ENCODE peak calls at places on chromosomes 12 and 14, in five cellular contexts. W is IMR-90, K is K562, J is GM12878, V is SK-N-SH. C is an unnamed sample.

GRCh38 chr14:93056166-93056839 is 59.4 kb downstream of the ITPK1 start:
- DNase-seq in K (no peak), V (no peak), J (no peak), W (no peak), C (no peak)

GRCh38 chr12:7450667-7451066 is 6.7 kb upstream of the CD163L1 start:
- DNase-seq in K (no peak), J (no peak), V (no peak), W (no peak), C (peak; percentile 46)

GRCh38 chr12:11824069-11824468 is 174.6 kb downstream of the ETV6 start:
- DNase-seq in V (no peak), K (no peak), J (no peak), W (no peak), C (no peak)

GRCh38 chr12:591167-591570 is 72.1 kb downstream of the NINJ2 start:
- DNase-seq in W (no peak), V (peak; percentile 63), J (no peak), K (peak; percentile 59), C (no peak)

GRCh38 chr12:71045781-71046180 is 112.0 kb downstream of the TSPAN8 start:
- DNase-seq in J (no peak), V (no peak), W (no peak), K (no peak), C (no peak)

GRCh38 chr14:26841920-26842741 is 244.3 kb upstream of the NOVA1 start:
- DNase-seq in K (peak; percentile 3), V (no peak), J (no peak), W (peak; percentile 60), C (peak; percentile 34)

GRCh38 chr12:80116735-80117134 is 17.4 kb downstream of the OTOGL start:
- DNase-seq in K (no peak), J (no peak), V (no peak), W (no peak), C (no peak)

GRCh38 chr14:23147676-23148075 is 28.6 kb upstream of the CEBPE start:
- DNase-seq in W (peak; percentile 42), J (no peak), V (no peak), K (peak; percentile 73), C (no peak)

GRCh38 chr14:99349721-99350495 is 77.9 kb upstream of the BCL11B start:
- DNase-seq in J (no peak), W (no peak), V (no peak), K (no peak), C (no peak)

GRCh38 chr12:47509398-47509851 is 196.4 kb downstream of the RPAP3 start:
- DNase-seq in W (peak; percentile 82), K (no peak), J (no peak), V (no peak), C (no peak)

GRCh38 chr12:118060301-118061010 is 523 bp downstream of the WSB2 start:
- DNase-seq in J (no peak), V (no peak), K (peak; percentile 41), W (no peak), C (no peak)

GRCh38 chr14:68734231-68734732 is 58.6 kb downstream of the ZFP36L1 start:
- DNase-seq in V (no peak), W (peak; percentile 18), J (peak; percentile 48), K (no peak), C (no peak)

GRCh38 chr12:46373303-46374182 is 970 bp upstream of the SLC38A2 start:
- DNase-seq in W (peak; percentile 68), V (peak; percentile 66), K (peak; percentile 64), J (no peak), C (peak; percentile 72)

GRCh38 chr14:22651586-22651985 is 7.4 kb upstream of the OR6J1 start:
- DNase-seq in K (no peak), V (no peak), J (no peak), W (no peak), C (no peak)

GRCh38 chr12:100303831-100304230 is 36.9 kb downstream of the SCYL2 start:
- DNase-seq in K (no peak), J (no peak), W (no peak), V (no peak), C (no peak)

GRCh38 chr12:16612647-16613046 is 6.7 kb upstream of the LMO3 start:
- DNase-seq in K (no peak), W (peak; percentile 20), J (no peak), V (no peak), C (no peak)

GRCh38 chr12:46959484-46959883 is 119.9 kb upstream of the PCED1B start:
- DNase-seq in K (no peak), J (no peak), W (peak; percentile 93), V (no peak), C (no peak)

GRCh38 chr14:37251778-37252177 is 54.0 kb downstream of the MIPOL1 start:
- DNase-seq in V (no peak), K (no peak), J (no peak), W (no peak), C (peak; percentile 35)

GRCh38 chr12:561116-561705 is 101.5 kb downstream of the B4GALNT3 start:
- DNase-seq in J (no peak), V (no peak), W (no peak), K (no peak), C (no peak)

GRCh38 chr14:63544641-63545234 is 1.6 kb upstream of the PPP2R5E start:
- DNase-seq in K (peak; percentile 21), V (peak; percentile 63), J (no peak), W (peak; percentile 41), C (no peak)

GRCh38 chr14:94539181-94539580 is 22.1 kb upstream of the SERPINA4 start:
- DNase-seq in V (no peak), W (no peak), K (no peak), J (no peak), C (no peak)

GRCh38 chr12:62640910-62641448 is 174.4 kb downstream of the MON2 start:
- DNase-seq in W (peak; percentile 68), K (peak; percentile 16), J (peak; percentile 27), V (no peak), C (no peak)

GRCh38 chr12:29043069-29043468 is 106.0 kb upstream of the FAR2 start:
- DNase-seq in J (no peak), V (no peak), K (no peak), W (peak; percentile 78), C (no peak)

GRCh38 chr14:85421166-85421877 is 108.6 kb upstream of the FLRT2 start:
- DNase-seq in J (no peak), K (no peak), W (peak; percentile 83), V (no peak), C (no peak)

GRCh38 chr12:6361834-6362233 is 13.5 kb downstream of the SCNN1A start:
- DNase-seq in V (no peak), W (no peak), K (no peak), J (no peak), C (no peak)

GRCh38 chr14:31340297-31341063 is 79.9 kb downstream of the HEATR5A start:
- DNase-seq in J (no peak), W (peak; percentile 17), V (no peak), K (no peak), C (no peak)

GRCh38 chr14:76772300-76773187 is 11.3 kb downstream of the VASH1 start:
- DNase-seq in W (peak; percentile 61), V (no peak), K (peak; percentile 79), J (no peak), C (no peak)

GRCh38 chr12:112130461-112130998 is 5.2 kb downstream of the TRAFD1 start:
- DNase-seq in W (peak; percentile 36), V (no peak), J (peak; percentile 70), K (peak; percentile 18), C (no peak)
- TF ChIP-seq MXI1 in W (no peak), V (no peak), J (peak; percentile 25), K (no peak), C (no peak)

GRCh38 chr14:97382616-97383226 is 585.5 kb downstream of the VRK1 start:
- DNase-seq in K (no peak), V (no peak), W (no peak), J (peak; percentile 28), C (no peak)
- TF ChIP-seq RAD21 in K (no peak), V (no peak), W (no peak), J (no peak), C (no peak)

DNA sequence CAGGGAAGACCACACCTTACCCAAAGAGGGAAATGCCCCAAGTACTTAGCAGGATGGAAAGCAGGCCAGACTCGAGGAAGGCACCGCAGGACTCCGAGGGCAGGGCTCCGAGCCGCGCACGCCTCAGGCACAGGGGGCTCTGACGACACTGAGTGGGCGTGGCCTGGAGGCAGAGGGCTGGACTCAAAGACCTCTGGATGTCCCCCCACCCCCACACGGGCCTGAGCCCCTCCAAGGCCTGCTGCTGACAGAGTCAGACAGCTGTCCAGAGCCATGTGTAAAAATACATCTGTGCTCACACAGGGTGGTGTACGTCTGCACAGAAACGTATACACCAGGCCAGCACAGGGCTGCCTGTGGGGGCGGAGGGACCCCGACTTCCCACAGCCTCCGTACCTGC is 1.4 kb downstream of the AKT1 start:
- DNase-seq in J (no peak), V (peak; percentile 92), K (peak; percentile 75), W (peak; percentile 66), C (peak; percentile 57)
- TF ChIP-seq MXI1 in J (no peak), V (peak; percentile 93), K (no peak), W (peak; percentile 54), C (no peak)

DNA sequence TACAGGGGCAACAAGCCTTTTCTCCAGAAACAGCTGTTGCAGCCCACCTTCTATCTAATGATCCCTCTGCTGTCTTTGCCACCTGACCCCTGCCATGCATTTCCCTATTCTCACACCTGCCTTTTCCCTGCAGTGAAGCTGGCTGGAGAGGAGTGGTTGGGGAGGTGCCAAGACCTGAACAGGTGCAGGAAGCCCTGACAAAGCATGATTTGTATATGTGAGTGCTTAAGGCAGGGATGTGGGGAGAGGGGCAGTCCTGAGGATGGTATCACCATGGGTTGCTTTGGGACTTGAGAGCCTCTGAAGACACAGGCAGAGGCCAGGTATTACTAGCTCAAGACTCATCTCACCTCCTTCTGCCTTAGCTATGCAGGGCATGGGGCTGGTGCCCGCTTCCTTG is 2.9 kb upstream of the PFDN5 start:
- DNase-seq in K (no peak), J (no peak), W (no peak), V (no peak), C (no peak)
- TF ChIP-seq RAD21 in K (no peak), J (no peak), W (no peak), V (no peak), C (no peak)

GRCh38 chr12:76033116-76034001 is 1.8 kb upstream of the PHLDA1 start:
- DNase-seq in W (peak; percentile 64), V (no peak), K (peak; percentile 37), J (no peak), C (no peak)

GRCh38 chr12:76031081-76031413 is 529 bp downstream of the PHLDA1 start:
- DNase-seq in W (no peak), K (no peak), J (no peak), V (no peak), C (no peak)

GRCh38 chr12:76031414-76032042 is at the start of gene PHLDA1:
- DNase-seq in W (peak; percentile 97), K (peak; percentile 93), V (peak; percentile 88), J (peak; percentile 79), C (peak; percentile 91)

GRCh38 chr12:76030378-76031080 is 1.0 kb downstream of the PHLDA1 start:
- DNase-seq in K (no peak), W (peak; percentile 52), V (peak; percentile 67), J (no peak), C (no peak)

GRCh38 chr12:76032043-76032981 is 736 bp upstream of the PHLDA1 start:
- DNase-seq in W (peak; percentile 70), K (peak; percentile 73), J (peak; percentile 34), V (peak; percentile 15), C (peak; percentile 70)
- TF ChIP-seq MXI1 in W (no peak), K (no peak), J (peak; percentile 47), V (no peak), C (peak; percentile 38)

GRCh38 chr14:24481622-24482324 is 26.3 kb downstream of the CMA1 start:
- DNase-seq in J (peak; percentile 17), V (peak; percentile 77), K (peak; percentile 58), W (peak; percentile 8), C (peak; percentile 97)
- TF ChIP-seq RAD21 in J (peak; percentile 90), V (peak; percentile 57), K (peak; percentile 75), W (peak; percentile 34), C (peak; percentile 96)

GRCh38 chr12:98645572-98646067 is 530 bp downstream of the APAF1 start:
- DNase-seq in W (no peak), K (peak; percentile 52), V (no peak), J (no peak), C (no peak)
- TF ChIP-seq MXI1 in W (no peak), K (no peak), V (peak; percentile 31), J (no peak), C (no peak)